ENCODE peak calls at places on chromosomes 16 and 17, in six cellular contexts. One of them, this sample, is unnamed.

GRCh38 chr16:89841275-89841674 is 13.0 kb downstream of the SPIRE2 start:
- ATAC-seq in A549: no peak
- ATAC-seq in right lobe of liver: no peak
- ATAC-seq in HepG2: no peak
- ATAC-seq in heart left ventricle: no peak
- ATAC-seq in upper lobe of left lung: no peak
- ATAC-seq in this sample: no peak

GRCh38 chr16:3101018-3101840 is 2.1 kb upstream of the ZSCAN10 start:
- ATAC-seq in right lobe of liver: no peak
- ATAC-seq in heart left ventricle: no peak
- ATAC-seq in A549: peak; percentile 15
- ATAC-seq in HepG2: peak; percentile 15
- ATAC-seq in upper lobe of left lung: no peak
- ATAC-seq in this sample: no peak

GRCh38 chr16:17273142-17273561 is 197.6 kb downstream of the XYLT1 start:
- ATAC-seq in A549: peak; percentile 21
- ATAC-seq in upper lobe of left lung: peak; percentile 85
- ATAC-seq in right lobe of liver: peak; percentile 22
- ATAC-seq in HepG2: no peak
- ATAC-seq in heart left ventricle: peak; percentile 45
- ATAC-seq in this sample: peak; percentile 49

GRCh38 chr17:12729086-12729485 is 60.2 kb upstream of the ARHGAP44 start:
- ATAC-seq in heart left ventricle: no peak
- ATAC-seq in upper lobe of left lung: no peak
- ATAC-seq in A549: no peak
- ATAC-seq in right lobe of liver: no peak
- ATAC-seq in HepG2: no peak
- ATAC-seq in this sample: no peak

GRCh38 chr17:60704170-60704569 is 26.5 kb downstream of the BCAS3 start:
- ATAC-seq in heart left ventricle: no peak
- ATAC-seq in HepG2: no peak
- ATAC-seq in A549: no peak
- ATAC-seq in upper lobe of left lung: no peak
- ATAC-seq in right lobe of liver: peak; percentile 77
- ATAC-seq in this sample: no peak

GRCh38 chr16:74304164-74304834 is 7.7 kb downstream of the PSMD7 start:
- ATAC-seq in HepG2: peak; percentile 50
- ATAC-seq in heart left ventricle: no peak
- ATAC-seq in right lobe of liver: peak; percentile 18
- ATAC-seq in upper lobe of left lung: no peak
- ATAC-seq in A549: peak; percentile 60
- ATAC-seq in this sample: no peak

GRCh38 chr17:4340914-4341615 is 25.4 kb downstream of the UBE2G1 start:
- ATAC-seq in upper lobe of left lung: no peak
- ATAC-seq in HepG2: no peak
- ATAC-seq in heart left ventricle: peak; percentile 14
- ATAC-seq in right lobe of liver: no peak
- ATAC-seq in A549: no peak
- ATAC-seq in this sample: no peak

GRCh38 chr16:11499295-11500089 is 87.2 kb downstream of the LITAF start:
- ATAC-seq in A549: peak; percentile 18
- ATAC-seq in right lobe of liver: no peak
- ATAC-seq in heart left ventricle: no peak
- ATAC-seq in HepG2: peak; percentile 8
- ATAC-seq in upper lobe of left lung: no peak
- ATAC-seq in this sample: no peak

GRCh38 chr17:76472726-76473125 is 5.3 kb downstream of the AANAT start:
- ATAC-seq in A549: no peak
- ATAC-seq in heart left ventricle: no peak
- ATAC-seq in upper lobe of left lung: no peak
- ATAC-seq in HepG2: no peak
- ATAC-seq in right lobe of liver: no peak
- ATAC-seq in this sample: no peak

GRCh38 chr16:53775821-53776431 is 72.0 kb downstream of the FTO start:
- ATAC-seq in right lobe of liver: peak; percentile 78
- ATAC-seq in HepG2: peak; percentile 81
- ATAC-seq in heart left ventricle: peak; percentile 50
- ATAC-seq in upper lobe of left lung: peak; percentile 91
- ATAC-seq in A549: peak; percentile 89
- ATAC-seq in this sample: peak; percentile 84

GRCh38 chr16:50166511-50167500 is 13.7 kb downstream of the TENT4B start:
- ATAC-seq in right lobe of liver: no peak
- ATAC-seq in A549: peak; percentile 55
- ATAC-seq in HepG2: peak; percentile 80
- ATAC-seq in heart left ventricle: no peak
- ATAC-seq in upper lobe of left lung: no peak
- ATAC-seq in this sample: no peak

GRCh38 chr16:86917471-86918365 is 339.4 kb downstream of the FOXL1 start:
- ATAC-seq in right lobe of liver: no peak
- ATAC-seq in upper lobe of left lung: no peak
- ATAC-seq in HepG2: no peak
- ATAC-seq in A549: no peak
- ATAC-seq in heart left ventricle: no peak
- ATAC-seq in this sample: no peak

GRCh38 chr16:726188-726437 is 130 bp downstream of the CCDC78 start:
- ATAC-seq in heart left ventricle: peak; percentile 6
- ATAC-seq in HepG2: peak; percentile 6
- ATAC-seq in A549: peak; percentile 1
- ATAC-seq in right lobe of liver: no peak
- ATAC-seq in upper lobe of left lung: no peak
- ATAC-seq in this sample: no peak

GRCh38 chr16:57409065-57409464 is 4.5 kb downstream of the CCL17 start:
- ATAC-seq in HepG2: no peak
- ATAC-seq in upper lobe of left lung: peak; percentile 5
- ATAC-seq in A549: no peak
- ATAC-seq in heart left ventricle: peak; percentile 86
- ATAC-seq in right lobe of liver: peak; percentile 61
- ATAC-seq in this sample: peak; percentile 21

GRCh38 chr16:55257971-55258613 is 65.9 kb upstream of the IRX6 start:
- ATAC-seq in HepG2: peak; percentile 97
- ATAC-seq in heart left ventricle: peak; percentile 82
- ATAC-seq in A549: peak; percentile 82
- ATAC-seq in right lobe of liver: peak; percentile 84
- ATAC-seq in upper lobe of left lung: peak; percentile 91
- ATAC-seq in this sample: no peak

GRCh38 chr17:4497101-4497824 is 1.4 kb upstream of the SPNS2 start:
- ATAC-seq in heart left ventricle: no peak
- ATAC-seq in right lobe of liver: peak; percentile 77
- ATAC-seq in upper lobe of left lung: no peak
- ATAC-seq in A549: peak; percentile 12
- ATAC-seq in HepG2: no peak
- ATAC-seq in this sample: no peak

DNA sequence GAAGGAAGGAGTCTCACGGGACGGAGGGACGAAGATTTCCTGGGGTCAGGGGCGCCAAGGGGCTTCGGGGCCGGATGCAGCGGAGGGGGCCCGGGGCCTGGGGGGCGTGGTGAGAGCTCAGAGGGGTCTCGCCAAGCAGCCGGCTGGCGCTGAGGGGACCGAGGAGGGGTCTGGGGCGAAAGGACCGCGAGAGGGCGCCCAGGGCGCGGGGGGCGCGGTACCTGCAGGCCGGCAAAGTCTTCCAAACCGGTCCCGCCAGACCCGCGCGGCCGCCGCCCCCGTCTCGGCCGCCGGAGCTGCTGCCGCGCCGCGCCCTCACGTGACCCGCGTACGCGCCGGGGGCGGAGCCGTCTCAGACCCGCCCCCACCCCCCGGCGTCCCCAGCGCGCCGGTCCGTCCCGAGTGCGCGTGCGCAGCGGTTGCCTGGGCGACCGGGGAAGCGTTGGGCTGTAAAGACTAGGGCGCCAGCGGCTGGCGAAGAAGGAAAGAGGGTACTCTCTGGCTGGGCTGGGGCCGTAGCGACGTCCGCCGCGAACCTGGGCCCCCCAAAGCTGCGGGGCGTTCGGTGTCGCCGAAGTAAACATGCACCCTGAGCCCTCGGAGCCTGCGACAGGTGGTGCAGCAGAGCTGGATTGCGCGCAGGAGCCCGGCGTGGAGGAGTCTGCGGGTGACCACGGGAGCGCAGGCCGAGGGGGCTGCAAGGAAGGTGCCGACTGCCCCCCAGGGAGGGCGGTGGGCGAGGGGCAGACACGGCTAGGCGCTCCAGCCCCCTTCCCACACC is at the start of the genes DNAAF1 and HSDL1:
- ATAC-seq in right lobe of liver: peak; percentile 95
- ATAC-seq in A549: peak; percentile 85
- ATAC-seq in upper lobe of left lung: peak; percentile 98
- ATAC-seq in heart left ventricle: peak; percentile 94
- ATAC-seq in HepG2: peak; percentile 74
- ATAC-seq in this sample: peak; percentile 92
- TF ChIP-seq POLR2A in right lobe of liver: peak; percentile 31
- TF ChIP-seq POLR2A in A549: peak; percentile 78
- TF ChIP-seq POLR2A in upper lobe of left lung: peak; percentile 45
- TF ChIP-seq POLR2A in heart left ventricle: peak; percentile 76
- TF ChIP-seq POLR2A in HepG2: peak; percentile 55
- TF ChIP-seq POLR2A in this sample: peak; percentile 38

DNA sequence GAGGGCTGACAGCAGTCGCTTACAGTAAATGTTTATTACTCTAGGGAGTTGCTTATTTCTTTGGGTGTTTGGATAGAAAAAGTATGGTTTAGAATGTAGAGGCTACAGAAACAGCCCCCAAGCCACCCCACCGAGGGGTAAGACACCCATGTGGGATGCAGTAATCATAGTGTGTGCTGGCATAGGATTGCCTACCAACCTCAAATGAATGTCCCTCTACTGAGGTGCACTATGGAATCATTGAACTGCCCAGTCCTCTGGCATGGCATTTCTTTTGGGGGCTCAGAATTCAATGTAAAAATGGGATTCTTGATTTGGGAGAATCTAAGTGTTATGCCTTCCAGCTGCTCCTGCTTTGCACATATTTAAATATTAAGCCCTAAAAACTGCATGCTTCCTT is 46.8 kb downstream of the ZNF267 start:
- ATAC-seq in right lobe of liver: no peak
- ATAC-seq in heart left ventricle: no peak
- ATAC-seq in HepG2: no peak
- ATAC-seq in upper lobe of left lung: no peak
- ATAC-seq in A549: no peak
- ATAC-seq in this sample: no peak
- TF ChIP-seq POLR2A in right lobe of liver: no peak
- TF ChIP-seq POLR2A in heart left ventricle: no peak
- TF ChIP-seq POLR2A in HepG2: no peak
- TF ChIP-seq POLR2A in upper lobe of left lung: no peak
- TF ChIP-seq POLR2A in A549: no peak
- TF ChIP-seq POLR2A in this sample: no peak

GRCh38 chr16:88800277-88800592 is 3.4 kb upstream of the CDT1 start:
- ATAC-seq in HepG2: no peak
- ATAC-seq in heart left ventricle: no peak
- ATAC-seq in upper lobe of left lung: no peak
- ATAC-seq in A549: no peak
- ATAC-seq in right lobe of liver: no peak
- ATAC-seq in this sample: no peak
- TF ChIP-seq POLR2A in HepG2: no peak
- TF ChIP-seq POLR2A in heart left ventricle: no peak
- TF ChIP-seq POLR2A in upper lobe of left lung: no peak
- TF ChIP-seq POLR2A in A549: no peak
- TF ChIP-seq POLR2A in right lobe of liver: no peak
- TF ChIP-seq POLR2A in this sample: no peak

GRCh38 chr17:1011760-1012735 is 15.1 kb downstream of the TIMM22 start:
- ATAC-seq in A549: peak; percentile 6
- ATAC-seq in right lobe of liver: no peak
- ATAC-seq in heart left ventricle: no peak
- ATAC-seq in upper lobe of left lung: no peak
- ATAC-seq in HepG2: no peak
- ATAC-seq in this sample: no peak
- TF ChIP-seq POLR2A in A549: no peak
- TF ChIP-seq POLR2A in right lobe of liver: no peak
- TF ChIP-seq POLR2A in heart left ventricle: no peak
- TF ChIP-seq POLR2A in upper lobe of left lung: no peak
- TF ChIP-seq POLR2A in HepG2: no peak
- TF ChIP-seq POLR2A in this sample: no peak

GRCh38 chr16:4275861-4276260 is 3.0 kb upstream of the TFAP4 start:
- ATAC-seq in heart left ventricle: no peak
- ATAC-seq in HepG2: no peak
- ATAC-seq in upper lobe of left lung: no peak
- ATAC-seq in A549: no peak
- ATAC-seq in right lobe of liver: no peak
- ATAC-seq in this sample: no peak
- TF ChIP-seq POLR2A in heart left ventricle: no peak
- TF ChIP-seq POLR2A in HepG2: no peak
- TF ChIP-seq POLR2A in upper lobe of left lung: no peak
- TF ChIP-seq POLR2A in A549: no peak
- TF ChIP-seq POLR2A in right lobe of liver: no peak
- TF ChIP-seq POLR2A in this sample: no peak

GRCh38 chr16:75433732-75434413 is 570 bp upstream of the CFDP1 start:
- ATAC-seq in heart left ventricle: peak; percentile 78
- ATAC-seq in A549: peak; percentile 85
- ATAC-seq in HepG2: peak; percentile 83
- ATAC-seq in right lobe of liver: peak; percentile 80
- ATAC-seq in upper lobe of left lung: peak; percentile 85
- ATAC-seq in this sample: peak; percentile 80
- TF ChIP-seq POLR2A in heart left ventricle: no peak
- TF ChIP-seq POLR2A in A549: no peak
- TF ChIP-seq POLR2A in HepG2: peak; percentile 74
- TF ChIP-seq POLR2A in right lobe of liver: no peak
- TF ChIP-seq POLR2A in upper lobe of left lung: no peak
- TF ChIP-seq POLR2A in this sample: peak; percentile 8

DNA sequence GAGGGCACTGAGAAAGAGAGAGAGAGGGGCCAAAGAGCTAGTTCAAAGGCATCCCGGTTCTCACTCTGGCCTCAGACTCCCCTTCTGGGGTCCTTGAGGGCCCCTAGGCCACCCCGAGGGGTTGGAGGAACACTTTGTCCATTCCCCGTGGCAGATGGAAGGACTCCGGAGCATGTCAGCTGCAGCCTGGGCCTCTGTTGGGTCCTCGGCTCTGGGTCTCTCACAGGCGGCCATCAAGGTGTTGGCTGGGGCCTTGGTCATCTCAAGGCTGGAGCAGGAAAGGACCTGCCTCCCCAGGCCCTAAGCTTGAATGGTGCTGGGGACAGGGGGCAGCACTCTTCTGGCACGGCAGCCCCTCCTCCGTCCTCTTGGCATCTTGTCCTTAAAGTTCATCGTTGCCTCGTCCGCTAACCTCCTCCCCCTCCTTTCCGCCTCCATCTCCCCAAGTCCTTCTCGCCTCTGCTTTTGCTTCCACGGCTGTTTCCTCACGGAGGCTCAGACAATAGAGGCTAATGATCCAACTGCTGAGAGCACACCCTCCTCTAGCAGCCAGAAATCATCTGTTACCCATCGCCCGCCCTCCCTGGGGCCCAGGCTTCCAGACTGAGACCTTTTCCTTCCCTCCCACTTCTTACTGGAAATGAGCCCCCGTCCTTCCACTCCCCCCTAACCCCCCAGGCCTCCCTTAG is 23.3 kb downstream of the CCR7 start:
- ATAC-seq in upper lobe of left lung: peak; percentile 87
- ATAC-seq in right lobe of liver: peak; percentile 8
- ATAC-seq in HepG2: peak; percentile 3
- ATAC-seq in A549: peak; percentile 57
- ATAC-seq in heart left ventricle: peak; percentile 79
- ATAC-seq in this sample: peak; percentile 81
- TF ChIP-seq POLR2A in upper lobe of left lung: no peak
- TF ChIP-seq POLR2A in right lobe of liver: no peak
- TF ChIP-seq POLR2A in HepG2: no peak
- TF ChIP-seq POLR2A in A549: peak; percentile 34
- TF ChIP-seq POLR2A in heart left ventricle: no peak
- TF ChIP-seq POLR2A in this sample: no peak

GRCh38 chr17:45311762-45312476 is 4.9 kb downstream of the MAP3K14 start:
- ATAC-seq in A549: peak; percentile 5
- ATAC-seq in right lobe of liver: peak; percentile 54
- ATAC-seq in HepG2: peak; percentile 81
- ATAC-seq in upper lobe of left lung: no peak
- ATAC-seq in heart left ventricle: peak; percentile 46
- ATAC-seq in this sample: no peak
- TF ChIP-seq POLR2A in A549: no peak
- TF ChIP-seq POLR2A in right lobe of liver: peak; percentile 74
- TF ChIP-seq POLR2A in HepG2: no peak
- TF ChIP-seq POLR2A in upper lobe of left lung: no peak
- TF ChIP-seq POLR2A in heart left ventricle: no peak
- TF ChIP-seq POLR2A in this sample: no peak